ENCODE peak calls at places on chromosomes 4 and X, in four cellular contexts. One of them, this sample, is unnamed.
A peak's percentile ranks its signal among the peaks of the same experiment; 100 is the strongest.

GRCh38 chr4:61866357-61867030 is 666.4 kb downstream of the ADGRL3 start:
- DNase-seq in tibial nerve: no peak
- DNase-seq in uterus: no peak
- DNase-seq in Peyer's patch: no peak
- DNase-seq in this sample: no peak

GRCh38 chrX:130995351-130995967 is 62.7 kb upstream of the ARHGAP36 start:
- DNase-seq in tibial nerve: no peak
- DNase-seq in uterus: no peak
- DNase-seq in Peyer's patch: no peak
- DNase-seq in this sample: no peak

GRCh38 chrX:5265324-5265723 is 963.3 kb downstream of the NLGN4X start:
- DNase-seq in tibial nerve: no peak
- DNase-seq in uterus: no peak
- DNase-seq in Peyer's patch: no peak
- DNase-seq in this sample: no peak

GRCh38 chr4:7016086-7016485 is 27.1 kb upstream of the TADA2B start:
- DNase-seq in tibial nerve: no peak
- DNase-seq in uterus: no peak
- DNase-seq in Peyer's patch: no peak
- DNase-seq in this sample: no peak

GRCh38 chrX:39144965-39145364 is 343.7 kb downstream of the MID1IP1 start:
- DNase-seq in tibial nerve: no peak
- DNase-seq in uterus: no peak
- DNase-seq in Peyer's patch: peak; percentile 33
- DNase-seq in this sample: no peak

GRCh38 chr4:69689530-69690111 is 36.6 kb upstream of the UGT2A1 start:
- DNase-seq in tibial nerve: no peak
- DNase-seq in uterus: no peak
- DNase-seq in Peyer's patch: no peak
- DNase-seq in this sample: no peak

GRCh38 chr4:105605493-105605892 is 53.1 kb downstream of the ARHGEF38 start:
- DNase-seq in tibial nerve: no peak
- DNase-seq in uterus: no peak
- DNase-seq in Peyer's patch: no peak
- DNase-seq in this sample: no peak

GRCh38 chr4:101400096-101400495 is 52.8 kb upstream of the PPP3CA start:
- DNase-seq in tibial nerve: no peak
- DNase-seq in uterus: no peak
- DNase-seq in Peyer's patch: no peak
- DNase-seq in this sample: no peak

GRCh38 chrX:13697440-13697839 is 8.5 kb downstream of the RAB9A start:
- DNase-seq in tibial nerve: no peak
- DNase-seq in uterus: no peak
- DNase-seq in Peyer's patch: no peak
- DNase-seq in this sample: no peak

GRCh38 chr4:139301821-139302611 is at the start of gene NDUFC1:
- DNase-seq in tibial nerve: no peak
- DNase-seq in uterus: peak; percentile 50
- DNase-seq in Peyer's patch: peak; percentile 69
- DNase-seq in this sample: no peak

GRCh38 chrX:25156323-25156722 is 140.6 kb upstream of the ARX start:
- DNase-seq in tibial nerve: no peak
- DNase-seq in uterus: no peak
- DNase-seq in Peyer's patch: no peak
- DNase-seq in this sample: no peak

GRCh38 chrX:9749141-9749540 is 16.5 kb downstream of the GPR143 start:
- DNase-seq in tibial nerve: no peak
- DNase-seq in uterus: no peak
- DNase-seq in Peyer's patch: no peak
- DNase-seq in this sample: no peak

GRCh38 chr4:74654230-74654681 is 140.1 kb downstream of the BTC start:
- DNase-seq in tibial nerve: no peak
- DNase-seq in uterus: no peak
- DNase-seq in Peyer's patch: no peak
- DNase-seq in this sample: no peak

GRCh38 chr4:98284640-98285046 is 23.5 kb downstream of the RAP1GDS1 start:
- DNase-seq in tibial nerve: no peak
- DNase-seq in uterus: no peak
- DNase-seq in Peyer's patch: no peak
- DNase-seq in this sample: no peak

GRCh38 chrX:74614193-74614909 is at the start of gene RLIM:
- DNase-seq in tibial nerve: peak; percentile 84
- DNase-seq in uterus: peak; percentile 90
- DNase-seq in Peyer's patch: peak; percentile 88
- DNase-seq in this sample: peak; percentile 97
- TF ChIP-seq POLR2A in tibial nerve: peak; percentile 85
- TF ChIP-seq POLR2A in uterus: peak; percentile 79
- TF ChIP-seq POLR2A in Peyer's patch: peak; percentile 75
- TF ChIP-seq POLR2A in this sample: peak; percentile 66

DNA sequence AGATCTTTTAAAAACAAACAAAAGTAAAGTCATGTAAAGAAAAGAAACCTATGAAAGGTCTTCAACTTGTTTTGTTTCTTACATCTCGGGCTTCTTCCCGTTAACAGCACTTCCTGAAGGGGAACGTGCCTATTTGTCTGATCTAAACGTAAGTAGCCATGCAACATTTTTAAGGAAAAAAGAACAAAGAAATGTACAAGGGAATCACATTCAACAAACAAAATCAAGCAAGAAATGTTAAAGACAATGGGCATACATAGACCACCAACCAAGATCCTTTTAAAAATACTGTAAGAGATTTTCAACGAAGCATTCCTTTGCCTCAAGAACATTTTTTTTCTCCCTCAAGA is 111.9 kb upstream of the TTC29 start:
- DNase-seq in tibial nerve: no peak
- DNase-seq in uterus: no peak
- DNase-seq in Peyer's patch: no peak
- DNase-seq in this sample: no peak
- H3K4me3 ChIP-seq in tibial nerve: peak overlapping the region; percentile 43
- H3K4me3 ChIP-seq in uterus: peak overlapping the region; percentile 25
- H3K4me3 ChIP-seq in Peyer's patch: peak overlapping the region; percentile 13
- H3K4me3 ChIP-seq in this sample: peak overlapping the region; percentile 23

GRCh38 chrX:103686199-103687072 is at the start of gene MORF4L2:
- DNase-seq in tibial nerve: peak; percentile 77
- DNase-seq in uterus: peak; percentile 87
- DNase-seq in Peyer's patch: peak; percentile 86
- DNase-seq in this sample: no peak

GRCh38 chrX:103687073-103687695 is 685 bp upstream of the MORF4L2 start:
- DNase-seq in tibial nerve: peak; percentile 86
- DNase-seq in uterus: peak; percentile 86
- DNase-seq in Peyer's patch: peak; percentile 89
- DNase-seq in this sample: peak; percentile 94

GRCh38 chrX:103688949-103689348 is 2.5 kb upstream of the MORF4L2 start:
- DNase-seq in tibial nerve: no peak
- DNase-seq in uterus: no peak
- DNase-seq in Peyer's patch: no peak
- DNase-seq in this sample: no peak

GRCh38 chrX:103685396-103685795 is 1.1 kb downstream of the MORF4L2 start:
- DNase-seq in tibial nerve: no peak
- DNase-seq in uterus: no peak
- DNase-seq in Peyer's patch: no peak
- DNase-seq in this sample: no peak

GRCh38 chrX:103687696-103688191 is 1.2 kb upstream of the MORF4L2 start:
- DNase-seq in tibial nerve: peak; percentile 54
- DNase-seq in uterus: peak; percentile 74
- DNase-seq in Peyer's patch: peak; percentile 47
- DNase-seq in this sample: no peak
- TF ChIP-seq POLR2A in tibial nerve: peak; percentile 35
- TF ChIP-seq POLR2A in uterus: peak; percentile 27
- TF ChIP-seq POLR2A in Peyer's patch: no peak
- TF ChIP-seq POLR2A in this sample: no peak

DNA sequence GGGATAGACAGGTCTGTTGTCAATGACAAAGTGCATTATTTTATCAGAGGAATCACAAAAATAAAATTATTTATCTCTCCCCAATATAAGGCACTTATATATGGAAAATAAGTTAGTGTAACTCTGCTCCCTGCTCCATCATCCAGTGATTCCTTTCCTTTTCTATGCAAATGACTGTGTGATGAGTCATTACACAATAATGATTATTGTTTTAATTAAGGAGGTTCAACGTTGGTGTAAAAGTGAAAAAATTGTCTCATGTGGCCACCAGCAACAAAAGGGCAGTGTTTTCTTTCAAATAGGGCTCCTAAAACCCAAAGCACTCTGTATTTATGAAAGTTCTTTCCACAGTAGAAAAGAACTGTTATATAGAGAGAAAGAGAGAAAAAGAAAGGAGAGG is 16.7 kb downstream of the SLC7A11 start:
- DNase-seq in tibial nerve: no peak
- DNase-seq in uterus: no peak
- DNase-seq in Peyer's patch: no peak
- DNase-seq in this sample: no peak
- H3K4me3 ChIP-seq in tibial nerve: no peak overlapping the region
- H3K4me3 ChIP-seq in uterus: no peak overlapping the region
- H3K4me3 ChIP-seq in Peyer's patch: no peak overlapping the region
- H3K4me3 ChIP-seq in this sample: no peak overlapping the region

DNA sequence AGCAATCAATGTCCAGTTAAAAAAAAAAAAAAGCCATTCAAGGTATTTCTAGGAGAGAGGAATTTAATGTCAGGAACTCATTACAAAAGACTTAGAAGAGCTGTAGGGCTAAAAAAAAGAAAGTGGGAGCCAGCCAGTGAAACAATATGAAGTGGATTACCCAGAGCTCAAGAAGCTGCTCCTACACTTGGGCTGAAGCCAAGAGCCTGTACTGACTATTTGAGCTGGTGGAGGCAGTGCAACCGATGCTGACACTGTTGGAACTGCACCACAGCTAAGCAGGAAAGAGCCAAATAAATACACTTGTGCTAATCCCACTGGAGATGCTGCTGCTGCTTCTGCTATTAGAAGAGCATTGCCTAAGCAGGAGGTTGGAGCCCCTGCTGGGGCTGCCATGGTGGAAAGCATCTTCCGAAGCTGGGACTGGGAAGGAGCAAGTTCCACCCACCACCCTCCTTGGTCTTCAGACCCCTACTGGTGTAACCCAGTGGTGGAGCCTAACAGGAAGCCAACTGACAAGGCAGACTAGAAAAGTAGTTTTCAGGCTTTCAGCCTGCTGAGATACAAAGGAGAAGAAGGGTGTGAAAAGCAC is 65.4 kb downstream of the CXXC4 start:
- DNase-seq in tibial nerve: no peak
- DNase-seq in uterus: no peak
- DNase-seq in Peyer's patch: no peak
- DNase-seq in this sample: no peak
- TF ChIP-seq POLR2A in tibial nerve: no peak
- TF ChIP-seq POLR2A in uterus: no peak
- TF ChIP-seq POLR2A in Peyer's patch: no peak
- TF ChIP-seq POLR2A in this sample: no peak

GRCh38 chr4:184645904-184646610 is 3.2 kb downstream of the CASP3 start:
- DNase-seq in tibial nerve: no peak
- DNase-seq in uterus: no peak
- DNase-seq in Peyer's patch: no peak
- DNase-seq in this sample: no peak
- H3K4me3 ChIP-seq in tibial nerve: no peak overlapping the region
- H3K4me3 ChIP-seq in uterus: no peak overlapping the region
- H3K4me3 ChIP-seq in Peyer's patch: no peak overlapping the region
- H3K4me3 ChIP-seq in this sample: no peak overlapping the region

DNA sequence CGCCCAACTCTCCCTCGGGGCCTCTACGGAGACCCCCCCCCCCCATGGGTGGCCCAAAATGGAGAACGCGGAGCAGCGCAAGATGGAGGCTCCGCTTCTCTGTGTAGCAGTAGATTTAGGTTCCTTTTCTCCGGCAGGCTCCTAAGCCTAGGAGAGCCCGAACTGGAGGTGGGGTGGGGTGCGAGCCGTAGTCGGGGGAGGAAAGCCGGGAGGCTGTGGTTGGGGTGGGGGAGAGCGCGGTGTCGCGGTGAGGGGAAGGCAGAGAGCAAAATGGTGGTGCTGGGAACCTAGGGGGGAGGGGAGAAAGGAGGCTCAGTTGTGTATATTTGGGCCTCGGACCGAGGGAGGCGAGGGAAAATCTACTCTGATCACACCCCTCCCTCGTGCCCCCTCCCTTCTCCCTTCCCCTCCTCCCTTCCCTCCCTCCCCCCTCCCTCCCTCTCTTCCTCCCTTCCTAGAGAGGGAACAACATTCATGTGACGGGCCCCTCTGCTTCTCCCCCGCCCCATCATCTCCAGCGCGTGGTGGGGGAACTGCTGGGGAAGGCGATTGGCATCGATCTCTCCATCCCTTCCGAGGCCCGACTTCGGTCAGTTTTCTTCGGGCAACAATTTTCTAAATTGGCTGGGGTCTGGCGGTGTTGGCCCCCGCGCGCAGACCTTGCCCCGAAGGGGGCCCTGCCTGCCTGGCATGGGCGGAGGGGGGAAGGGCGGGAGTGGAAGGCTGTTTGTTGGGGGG is at the start of gene STAG2:
- DNase-seq in tibial nerve: peak; percentile 55
- DNase-seq in uterus: peak; percentile 68
- DNase-seq in Peyer's patch: peak; percentile 55
- DNase-seq in this sample: peak; percentile 89
- TF ChIP-seq POLR2A in tibial nerve: peak; percentile 67
- TF ChIP-seq POLR2A in uterus: no peak
- TF ChIP-seq POLR2A in Peyer's patch: no peak
- TF ChIP-seq POLR2A in this sample: peak; percentile 57